ENCODE peak calls at places on chromosomes 6 and 20, in six cellular contexts. L is GM12878, U is GM12892, H is K562, F is HepG2, K is SK-N-SH. I is an unnamed sample.

GRCh38 chr20:22920898-22921297 is 114.2 kb upstream of the SSTR4 start:
- DNase-seq in U (no peak), H (no peak), K (no peak), L (no peak), F (no peak), I (no peak)

GRCh38 chr20:25336561-25337422 is 53.8 kb downstream of the ABHD12 start:
- DNase-seq in H (peak), K (no peak), F (peak), U (no peak), L (no peak), I (no peak)

GRCh38 chr20:8901237-8902025 is 167.5 kb upstream of the PLCB4 start:
- DNase-seq in F (no peak), H (no peak), U (no peak), L (no peak), K (no peak), I (no peak)

GRCh38 chr20:62436692-62437091 is 9.4 kb upstream of the RBBP8NL start:
- DNase-seq in H (no peak), U (no peak), K (no peak), F (no peak), L (no peak), I (no peak)

GRCh38 chr20:57654998-57655811 is 35.0 kb upstream of the ZBP1 start:
- DNase-seq in F (no peak), U (peak), H (peak), L (no peak), K (peak), I (no peak)

GRCh38 chr6:170362121-170362520 is 55.6 kb downstream of the FAM120B start:
- DNase-seq in F (no peak), L (no peak), K (no peak), H (no peak), U (no peak), I (no peak)

GRCh38 chr20:58841539-58842264 is 9.0 kb downstream of the GNAS-AS1 start:
- DNase-seq in H (no peak), K (no peak), L (no peak), U (no peak), F (no peak), I (no peak)

GRCh38 chr6:138346302-138347195 is 31.2 kb upstream of the SMIM28 start:
- DNase-seq in L (no peak), F (no peak), K (no peak), H (no peak), U (no peak), I (no peak)

GRCh38 chr6:155310596-155310995 is 3.7 kb downstream of the TFB1M start:
- DNase-seq in H (no peak), K (no peak), L (no peak), F (no peak), U (no peak), I (no peak)

GRCh38 chr6:109292983-109293586 is 89.2 kb downstream of the CD164 start:
- DNase-seq in U (no peak), H (no peak), F (no peak), K (no peak), L (no peak), I (no peak)

GRCh38 chr6:104014560-104014959 is 845.2 kb downstream of the HACE1 start:
- DNase-seq in L (no peak), H (no peak), U (no peak), K (no peak), F (no peak), I (no peak)
- TF ChIP-seq TAF1 in L (no peak), H (no peak), U (no peak), K (no peak), F (no peak), I (no peak)

DNA sequence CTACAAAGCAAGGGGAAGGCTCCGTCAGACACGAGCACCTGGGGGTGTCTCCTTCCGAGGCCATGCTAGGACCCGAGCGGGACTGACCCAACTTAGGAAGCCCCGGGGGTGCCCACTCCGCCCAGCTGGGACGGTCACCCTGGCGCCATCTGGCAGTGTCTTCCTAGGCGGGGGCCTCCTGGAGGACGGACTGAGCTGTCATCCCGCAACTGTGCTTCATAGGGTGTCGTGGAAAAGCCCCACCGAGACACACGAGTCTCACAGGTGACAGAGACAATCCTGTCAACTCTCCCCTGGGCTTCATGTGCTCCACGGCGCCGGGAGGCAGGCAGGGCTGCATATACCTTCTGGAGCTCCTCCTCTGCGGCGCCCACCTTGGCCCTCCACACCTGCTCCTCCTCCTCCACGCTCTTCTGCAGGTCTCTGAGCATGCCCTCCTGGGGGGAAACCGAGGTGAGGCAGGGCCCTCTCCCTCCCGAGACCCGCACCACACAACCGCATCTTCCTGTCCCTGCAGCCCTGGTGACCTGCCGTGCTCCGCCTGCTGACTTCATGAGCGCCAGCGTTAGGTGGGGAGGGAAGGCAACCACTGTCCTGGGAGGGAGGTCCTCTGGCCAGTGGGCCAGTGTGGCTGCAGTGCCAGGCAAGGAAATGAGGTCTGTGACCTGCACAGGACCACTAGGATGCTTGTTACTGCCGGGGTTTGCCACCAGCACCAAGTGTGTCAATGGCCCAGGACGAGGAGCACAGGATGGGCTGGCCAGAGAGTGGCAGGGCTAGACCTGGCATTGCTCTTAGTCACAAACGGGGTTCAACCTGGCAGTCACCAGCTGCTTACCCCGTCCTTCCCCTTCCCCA is 50.7 kb downstream of the DSTN start:
- DNase-seq in U (peak), L (no peak), K (peak), H (no peak), F (no peak), I (peak)
- TF ChIP-seq TAF1 in U (no peak), L (no peak), K (no peak), H (no peak), F (no peak), I (no peak)

GRCh38 chr6:11785449-11785951 is 6.9 kb upstream of the ADTRP start:
- DNase-seq in F (no peak), K (no peak), L (peak), U (peak), H (peak), I (no peak)
- TF ChIP-seq TAF1 in F (no peak), K (no peak), L (no peak), U (no peak), H (no peak), I (no peak)

DNA sequence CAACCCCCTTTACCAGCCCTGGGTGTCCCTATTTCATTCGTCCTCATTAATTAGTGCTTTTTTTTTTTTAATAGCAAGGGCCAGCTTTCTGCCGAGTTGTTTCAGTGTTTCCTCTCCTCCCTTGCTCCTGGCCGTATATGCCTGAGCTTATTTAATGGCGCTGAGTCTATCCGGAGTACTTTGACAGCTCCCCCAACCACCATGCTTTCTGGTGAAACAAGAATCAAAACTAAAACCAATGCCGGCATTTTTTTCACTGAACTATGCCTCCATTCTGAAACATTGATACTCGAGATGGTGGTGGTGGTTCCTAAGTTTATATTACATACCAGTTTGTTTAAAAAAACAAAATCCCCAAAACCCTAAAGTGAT is 1.2 kb downstream of the DCBLD1 start:
- DNase-seq in K (no peak), F (peak), H (peak), L (no peak), U (no peak), I (no peak)
- TF ChIP-seq TAF1 in K (no peak), F (no peak), H (no peak), L (no peak), U (no peak), I (no peak)

DNA sequence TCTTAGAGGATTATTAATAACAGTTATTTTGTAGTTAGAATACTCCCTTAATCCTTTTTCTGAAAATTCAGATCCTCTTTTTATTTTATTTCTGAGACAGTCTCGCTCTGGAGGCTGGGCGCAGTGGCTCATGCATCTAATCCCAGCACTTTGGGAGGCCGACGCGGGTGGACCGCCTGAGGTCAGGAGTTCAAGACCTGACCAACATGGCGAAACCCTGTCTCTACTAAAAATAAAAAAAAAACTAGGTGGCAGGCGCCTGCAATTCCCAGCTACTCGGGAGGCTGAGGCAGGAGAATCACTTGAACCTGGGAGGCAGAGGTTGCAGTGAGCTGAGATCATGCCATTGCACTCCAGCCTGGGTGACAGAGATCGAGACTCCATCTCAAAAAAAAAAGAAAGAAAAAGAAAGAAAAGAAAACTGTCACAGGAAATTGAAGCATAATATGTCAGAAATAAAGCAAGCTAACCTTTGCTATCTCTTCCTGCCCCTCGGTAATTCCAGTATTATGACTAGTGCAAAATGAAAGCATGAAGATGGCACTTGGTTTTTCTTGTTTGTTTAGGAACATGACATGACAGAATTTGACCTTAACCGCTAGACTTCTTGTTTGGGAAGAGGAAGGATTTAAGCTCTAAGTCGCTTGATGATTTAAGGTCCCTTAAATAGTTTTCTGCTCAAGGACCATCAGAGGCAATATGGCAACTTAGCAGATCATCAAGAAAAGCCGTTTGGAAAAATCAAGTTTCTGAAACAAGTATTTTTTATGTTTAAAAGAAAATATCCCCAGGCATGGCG is 1.8 kb upstream of the RBM39 start:
- DNase-seq in K (no peak), F (peak), U (no peak), L (no peak), H (peak), I (no peak)
- TF ChIP-seq TAF1 in K (no peak), F (peak), U (no peak), L (no peak), H (no peak), I (no peak)

I was measured in GM12891.